ENCODE peak calls at places on chromosomes 2 and 18, in six cellular contexts. D, W, B, T, U and P are unnamed samples.

GRCh38 chr2:190530211-190530639 is 4.3 kb downstream of the NEMP2 start:
- DNase-seq in D (no peak), B (no peak), U (no peak), T (no peak), W (no peak), P (peak; percentile 78)

GRCh38 chr2:43105586-43106562 is 120.5 kb downstream of the ZFP36L2 start:
- DNase-seq in U (no peak), D (peak; percentile 72), B (peak; percentile 65), W (peak; percentile 69), T (peak; percentile 73), P (peak; percentile 58)

GRCh38 chr2:233414273-233414654 is 60.0 kb downstream of the DGKD start:
- DNase-seq in B (no peak), W (peak; percentile 74), D (no peak), U (no peak), T (no peak), P (no peak)

GRCh38 chr2:1593371-1594205 is 150.7 kb downstream of the PXDN start:
- DNase-seq in D (peak; percentile 46), T (no peak), U (no peak), B (no peak), W (peak; percentile 66), P (peak; percentile 83)

GRCh38 chr18:79804130-79804772 is 6.5 kb downstream of the KCNG2 start:
- DNase-seq in W (no peak), U (no peak), T (no peak), B (no peak), D (no peak), P (no peak)

GRCh38 chr2:200335657-200336056 is 29.2 kb downstream of the SPATS2L start:
- DNase-seq in D (no peak), W (no peak), B (no peak), T (no peak), U (no peak), P (no peak)

GRCh38 chr2:204175552-204176271 is 239.1 kb downstream of the ICOS start:
- DNase-seq in T (no peak), D (no peak), B (no peak), U (no peak), W (no peak), P (no peak)

GRCh38 chr2:118807668-118808428 is 39.6 kb downstream of the EN1 start:
- DNase-seq in W (no peak), B (no peak), U (no peak), T (no peak), D (no peak), P (no peak)

GRCh38 chr2:9820020-9820973 is 23.0 kb upstream of the TAF1B start:
- DNase-seq in T (peak; percentile 64), D (no peak), B (no peak), W (no peak), U (no peak), P (peak; percentile 22)

GRCh38 chr18:12973562-12974213 is 17.5 kb upstream of the CEP192 start:
- DNase-seq in W (no peak), T (no peak), D (no peak), U (no peak), B (no peak), P (no peak)

GRCh38 chr2:60550151-60550983 is 3.1 kb downstream of the BCL11A start:
- DNase-seq in D (peak; percentile 66), U (peak; percentile 52), B (peak; percentile 87), T (peak; percentile 86), W (peak; percentile 67), P (peak; percentile 83)

DNA sequence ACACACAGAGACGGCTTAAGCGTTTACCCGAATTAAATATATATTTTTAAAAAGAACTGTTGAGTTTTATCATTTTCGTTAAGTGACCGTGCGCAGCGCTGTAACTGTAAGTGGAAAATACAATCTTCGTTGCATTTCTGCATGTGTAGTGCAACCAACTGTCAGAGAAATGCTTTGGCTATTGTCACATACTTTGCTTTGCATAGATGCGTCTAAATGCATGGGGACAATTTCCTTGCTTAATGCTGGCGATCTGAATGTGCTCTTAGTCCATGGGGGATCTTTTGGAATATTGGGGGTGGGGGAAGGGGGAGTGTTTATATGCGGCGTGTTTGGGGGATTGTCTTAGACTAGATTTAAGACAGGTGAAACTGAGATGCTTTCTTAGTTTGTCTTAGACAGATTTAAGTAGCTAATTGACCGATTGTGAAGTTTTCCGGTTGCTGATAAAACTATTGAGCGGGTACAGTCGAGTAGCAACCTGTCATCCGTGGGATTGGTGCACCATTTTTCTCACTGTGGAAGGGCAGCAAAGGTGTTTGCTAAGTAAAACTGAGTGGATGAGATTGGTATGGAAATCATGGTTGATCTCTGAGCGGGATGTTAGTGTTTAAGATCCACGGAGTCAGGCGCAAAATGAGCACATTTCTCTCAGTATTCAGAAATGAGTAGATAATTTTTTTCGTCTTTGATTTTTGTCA is 467 bp downstream of the VSNL1 start:
- DNase-seq in D (no peak), W (no peak), T (no peak), B (no peak), U (peak; percentile 3), P (no peak)
- H3K27ac ChIP-seq in D (peak overlapping the region; percentile 91), W (no peak overlapping the region), T (no peak overlapping the region), B (peak overlapping the region; percentile 88), U (no peak overlapping the region), P (no peak overlapping the region)

GRCh38 chr2:113237604-113238003 is 41.1 kb downstream of the PAX8 start:
- DNase-seq in W (no peak), U (no peak), T (no peak), B (no peak), D (no peak), P (no peak)
- H3K4me3 ChIP-seq in W (no peak overlapping the region), U (no peak overlapping the region), T (no peak overlapping the region), B (no peak overlapping the region), D (no peak overlapping the region), P (no peak overlapping the region)

DNA sequence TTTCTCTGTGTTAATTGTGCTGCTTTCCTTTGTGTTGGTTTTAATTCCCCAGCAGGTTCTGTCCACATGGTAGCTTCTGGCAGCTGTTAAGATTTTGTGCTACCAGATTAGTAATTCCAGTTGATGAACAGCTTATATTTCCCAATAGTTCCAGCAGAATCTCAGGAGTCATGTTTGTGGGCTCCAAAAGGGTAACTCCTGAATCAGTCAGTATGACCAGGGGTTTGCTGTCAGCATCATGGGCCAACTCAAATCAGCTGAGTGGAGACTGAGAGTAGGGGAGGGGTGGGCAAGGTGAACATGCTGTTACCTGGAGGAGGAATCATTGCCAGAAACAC is 120.2 kb upstream of the CXCR4 start:
- DNase-seq in B (no peak), T (no peak), D (no peak), W (no peak), U (no peak), P (no peak)
- H3K27ac ChIP-seq in B (peak overlapping the region; percentile 68), T (peak overlapping the region; percentile 54), D (peak overlapping the region; percentile 34), W (peak overlapping the region; percentile 67), U (peak overlapping the region; percentile 96), P (peak overlapping the region; percentile 56)

GRCh38 chr2:69797836-69798465 is 31.5 kb upstream of the GMCL1 start:
- DNase-seq in T (no peak), W (no peak), U (peak; percentile 19), B (no peak), D (no peak), P (no peak)
- H3K4me3 ChIP-seq in T (no peak overlapping the region), W (peak overlapping the region; percentile 32), U (peak overlapping the region; percentile 2), B (peak overlapping the region; percentile 40), D (peak overlapping the region; percentile 50), P (no peak overlapping the region)

DNA sequence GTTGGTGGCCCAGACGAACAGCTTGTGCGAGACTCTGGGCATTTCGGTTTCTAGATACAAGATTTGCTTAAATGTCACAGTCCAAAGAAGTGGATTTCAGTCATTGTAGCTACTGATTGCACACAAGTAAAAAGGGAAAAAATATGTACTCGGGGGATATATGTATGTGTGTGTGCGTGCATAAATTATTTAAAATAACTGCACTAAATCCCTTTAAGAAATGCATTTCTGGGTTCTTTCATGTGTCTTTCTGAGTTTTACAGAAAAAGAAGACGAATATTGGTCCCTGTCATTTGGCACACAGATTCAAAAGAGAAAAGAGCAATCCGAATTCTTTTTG is 2.1 kb upstream of the EPHA4 start:
- DNase-seq in U (peak; percentile 52), B (no peak), D (no peak), W (no peak), T (no peak), P (no peak)
- H3K27ac ChIP-seq in U (no peak overlapping the region), B (peak overlapping the region; percentile 86), D (no peak overlapping the region), W (no peak overlapping the region), T (no peak overlapping the region), P (no peak overlapping the region)

GRCh38 chr2:130349174-130349573 is 6.5 kb downstream of the IMP4 start:
- DNase-seq in D (no peak), T (no peak), U (no peak), B (no peak), W (no peak), P (no peak)
- H3K4me3 ChIP-seq in D (no peak overlapping the region), T (no peak overlapping the region), U (no peak overlapping the region), B (no peak overlapping the region), W (no peak overlapping the region), P (no peak overlapping the region)

GRCh38 chr18:39839782-39840181 is 2115.3 kb upstream of the PIK3C3 start:
- DNase-seq in B (no peak), U (peak; percentile 13), D (no peak), T (no peak), W (no peak), P (peak; percentile 50)
- H3K27ac ChIP-seq in B (no peak overlapping the region), U (peak overlapping the region; percentile 75), D (no peak overlapping the region), T (no peak overlapping the region), W (no peak overlapping the region), P (peak overlapping the region; percentile 93)

DNA sequence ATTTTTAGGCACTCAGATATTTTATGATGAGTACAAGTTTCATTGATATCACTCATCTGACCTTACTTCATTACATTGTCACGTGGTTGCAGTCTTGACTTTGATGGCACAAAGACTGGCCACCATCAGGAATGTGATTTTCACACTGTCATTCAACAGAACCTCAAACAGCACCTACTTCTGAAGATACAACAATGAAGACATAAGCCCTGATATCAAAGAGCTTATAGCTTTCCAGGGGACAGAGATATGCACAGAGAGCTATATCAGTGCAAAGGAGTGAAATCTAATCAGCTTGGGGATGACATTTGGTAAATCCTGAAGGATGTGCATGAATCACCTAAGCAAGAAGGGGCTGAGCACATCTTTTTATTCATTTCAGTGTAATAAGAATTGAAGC is 72.3 kb downstream of the MEP1B start:
- DNase-seq in D (no peak), T (no peak), U (no peak), B (no peak), W (no peak), P (no peak)
- H3K4me3 ChIP-seq in D (no peak overlapping the region), T (no peak overlapping the region), U (no peak overlapping the region), B (no peak overlapping the region), W (no peak overlapping the region), P (no peak overlapping the region)

GRCh38 chr2:202022755-202023154 is 10.9 kb upstream of the FZD7 start:
- DNase-seq in B (no peak), U (no peak), T (no peak), D (peak; percentile 30), W (peak; percentile 61), P (no peak)
- H3K27ac ChIP-seq in B (no peak overlapping the region), U (no peak overlapping the region), T (no peak overlapping the region), D (peak overlapping the region; percentile 30), W (peak overlapping the region; percentile 66), P (no peak overlapping the region)